ENCODE peak calls at places on chromosomes 6 and 20, in six cellular contexts. K is mucosa of descending colon, R is ovary, Y is GM23248, G is endothelial cell of umbilical vein, C is A549. T is an unnamed sample.

GRCh38 chr6:21423106-21423854 is 170.3 kb upstream of the SOX4 start:
- DNase-seq in K (no peak), Y (no peak), C (no peak), R (no peak), G (no peak), T (peak; percentile 89)

GRCh38 chr6:90179190-90180169 is 117.2 kb downstream of the BACH2 start:
- DNase-seq in R (no peak), K (peak; percentile 40), C (no peak), G (no peak), Y (peak; percentile 46), T (peak; percentile 50)

GRCh38 chr20:46207031-46207549 is 89.0 kb downstream of the CD40 start:
- DNase-seq in Y (peak; percentile 16), C (no peak), G (no peak), R (peak; percentile 72), K (no peak), T (no peak)

GRCh38 chr6:421211-421610 is 29.7 kb downstream of the IRF4 start:
- DNase-seq in G (no peak), K (no peak), C (no peak), R (no peak), Y (no peak), T (no peak)

GRCh38 chr20:43832096-43832816 is 82.4 kb upstream of the TOX2 start:
- DNase-seq in R (no peak), C (no peak), K (no peak), G (no peak), Y (no peak), T (no peak)

GRCh38 chr6:31877651-31878161 is 1.1 kb downstream of the SLC44A4 start:
- DNase-seq in Y (no peak), G (no peak), K (peak; percentile 91), C (no peak), R (no peak), T (no peak)

GRCh38 chr6:101181006-101181405 is 212.5 kb upstream of the GRIK2 start:
- DNase-seq in K (no peak), Y (no peak), G (no peak), R (no peak), C (no peak), T (no peak)

GRCh38 chr6:151675746-151676459 is 131.6 kb upstream of the ESR1 start:
- DNase-seq in K (peak; percentile 59), Y (peak; percentile 57), G (peak; percentile 46), R (no peak), C (peak; percentile 46), T (peak; percentile 88)

GRCh38 chr6:42967228-42967627 is 6.7 kb downstream of the GNMT start:
- DNase-seq in K (no peak), C (no peak), R (no peak), G (no peak), Y (no peak), T (no peak)

GRCh38 chr6:107121266-107121665 is 6.0 kb upstream of the BEND3 start:
- DNase-seq in Y (no peak), K (no peak), R (no peak), G (no peak), C (no peak), T (no peak)

GRCh38 chr6:110878751-110879539 is 4.4 kb downstream of the AMD1 start:
- DNase-seq in Y (peak; percentile 63), C (peak; percentile 38), G (peak; percentile 21), R (no peak), K (peak; percentile 49), T (peak; percentile 71)
- H3K4me1 ChIP-seq in Y (peaks cover 59% of the 10 kb centered on the region), C (peaks cover 60% of the 10 kb centered on the region), G (peaks cover 37% of the 10 kb centered on the region), R (peaks cover 13% of the 10 kb centered on the region), K (peaks cover 66% of the 10 kb centered on the region), T (no peaks in the 10 kb centered on the region)

GRCh38 chr20:60283281-60283680 is 325.1 kb downstream of the CDH26 start:
- DNase-seq in R (no peak), G (no peak), C (no peak), Y (no peak), K (no peak), T (no peak)
- H3K9me3 ChIP-seq in R (no peaks in the 10 kb centered on the region), G (peaks cover 15% of the 10 kb centered on the region), C (peaks cover 11% of the 10 kb centered on the region), Y (peaks cover 4% of the 10 kb centered on the region), K (peaks cover 22% of the 10 kb centered on the region), T (peaks cover 41% of the 10 kb centered on the region)

GRCh38 chr20:31681769-31682168 is 40.9 kb downstream of the BCL2L1 start:
- DNase-seq in G (no peak), Y (no peak), C (no peak), R (no peak), K (no peak), T (no peak)
- H3K4me1 ChIP-seq in G (peaks cover 38% of the 10 kb centered on the region), Y (peaks cover 14% of the 10 kb centered on the region), C (peaks cover 99% of the 10 kb centered on the region), R (peaks cover 17% of the 10 kb centered on the region), K (peaks cover 8% of the 10 kb centered on the region), T (peaks cover 13% of the 10 kb centered on the region)

GRCh38 chr6:4486543-4487319 is 289.5 kb upstream of the CDYL start:
- DNase-seq in C (no peak), K (no peak), R (no peak), G (no peak), Y (no peak), T (peak; percentile 65)
- H3K9me3 ChIP-seq in C (peaks cover 30% of the 10 kb centered on the region), K (peaks cover 13% of the 10 kb centered on the region), R (no peaks in the 10 kb centered on the region), G (no peaks in the 10 kb centered on the region), Y (no peaks in the 10 kb centered on the region), T (peaks cover 25% of the 10 kb centered on the region)

GRCh38 chr6:47105469-47106188 is 63.5 kb upstream of the ADGRF1 start:
- DNase-seq in C (no peak), K (no peak), G (no peak), R (no peak), Y (no peak), T (peak; percentile 75)

GRCh38 chr6:47103931-47104330 is 61.8 kb upstream of the ADGRF1 start:
- DNase-seq in K (peak; percentile 72), R (no peak), C (peak; percentile 13), Y (peak; percentile 31), G (no peak), T (no peak)

GRCh38 chr6:47109281-47109680 is 67.1 kb upstream of the ADGRF1 start:
- DNase-seq in Y (no peak), C (no peak), G (no peak), K (no peak), R (no peak), T (no peak)

GRCh38 chr6:47106721-47107197 is 64.6 kb upstream of the ADGRF1 start:
- DNase-seq in R (no peak), C (no peak), K (no peak), G (no peak), Y (no peak), T (peak; percentile 77)

GRCh38 chr6:47106216-47106615 is 64.1 kb upstream of the ADGRF1 start:
- DNase-seq in R (no peak), C (no peak), G (no peak), Y (no peak), K (no peak), T (no peak)
- H3K4me1 ChIP-seq in R (no peaks in the 10 kb centered on the region), C (peaks cover 22% of the 10 kb centered on the region), G (no peaks in the 10 kb centered on the region), Y (peaks cover 3% of the 10 kb centered on the region), K (peaks cover 7% of the 10 kb centered on the region), T (peaks cover 4% of the 10 kb centered on the region)